ENCODE peak calls at places on chromosomes 12 and 14, in ten cellular contexts. One of them, this sample, is unnamed.

GRCh38 chr12:64882687-64883086 is 58.2 kb downstream of the TBC1D30 start:
- DNase-seq in SW480: no peak
- DNase-seq in caudate nucleus: no peak
- DNase-seq in NCI-H345: no peak
- DNase-seq in transverse colon: no peak
- DNase-seq in HTR-8/SVneo: no peak
- DNase-seq in stomach: no peak
- DNase-seq in NCI-H2081 treated with DMSO at 0.1 percent for 48 hours: no peak
- DNase-seq in CD8-positive, alpha-beta memory T cell: no peak
- DNase-seq in NCI-H524: no peak
- DNase-seq in this sample: no peak

GRCh38 chr14:36517242-36518030 is 2.6 kb downstream of the NKX2-1 start:
- DNase-seq in SW480: no peak
- DNase-seq in caudate nucleus: peak
- DNase-seq in NCI-H345: peak
- DNase-seq in transverse colon: no peak
- DNase-seq in HTR-8/SVneo: no peak
- DNase-seq in stomach: no peak
- DNase-seq in NCI-H2081 treated with DMSO at 0.1 percent for 48 hours: no peak
- DNase-seq in CD8-positive, alpha-beta memory T cell: no peak
- DNase-seq in NCI-H524: no peak
- DNase-seq in this sample: no peak

GRCh38 chr12:12008232-12008850 is 62.4 kb upstream of the BCL2L14 start:
- DNase-seq in SW480: no peak
- DNase-seq in caudate nucleus: no peak
- DNase-seq in NCI-H345: no peak
- DNase-seq in transverse colon: peak
- DNase-seq in HTR-8/SVneo: no peak
- DNase-seq in stomach: no peak
- DNase-seq in NCI-H2081 treated with DMSO at 0.1 percent for 48 hours: no peak
- DNase-seq in CD8-positive, alpha-beta memory T cell: peak
- DNase-seq in NCI-H524: no peak
- DNase-seq in this sample: no peak

GRCh38 chr12:3252416-3252815 is 175.2 kb downstream of the TSPAN9 start:
- DNase-seq in SW480: no peak
- DNase-seq in caudate nucleus: peak
- DNase-seq in NCI-H345: no peak
- DNase-seq in transverse colon: peak
- DNase-seq in HTR-8/SVneo: no peak
- DNase-seq in stomach: peak
- DNase-seq in NCI-H2081 treated with DMSO at 0.1 percent for 48 hours: no peak
- DNase-seq in CD8-positive, alpha-beta memory T cell: no peak
- DNase-seq in NCI-H524: peak
- DNase-seq in this sample: no peak

GRCh38 chr12:131121705-131122405 is 168.1 kb downstream of the ADGRD1 start:
- DNase-seq in SW480: no peak
- DNase-seq in caudate nucleus: no peak
- DNase-seq in NCI-H345: no peak
- DNase-seq in transverse colon: no peak
- DNase-seq in HTR-8/SVneo: no peak
- DNase-seq in stomach: no peak
- DNase-seq in NCI-H2081 treated with DMSO at 0.1 percent for 48 hours: no peak
- DNase-seq in CD8-positive, alpha-beta memory T cell: no peak
- DNase-seq in NCI-H524: no peak
- DNase-seq in this sample: peak

GRCh38 chr14:19878029-19878642 is 3.2 kb downstream of the OR4K2 start:
- DNase-seq in SW480: peak
- DNase-seq in caudate nucleus: no peak
- DNase-seq in NCI-H345: no peak
- DNase-seq in transverse colon: no peak
- DNase-seq in HTR-8/SVneo: peak
- DNase-seq in stomach: no peak
- DNase-seq in NCI-H2081 treated with DMSO at 0.1 percent for 48 hours: no peak
- DNase-seq in CD8-positive, alpha-beta memory T cell: no peak
- DNase-seq in NCI-H524: no peak
- DNase-seq in this sample: no peak

GRCh38 chr12:115103884-115104883 is 420.2 kb upstream of the TBX3 start:
- DNase-seq in SW480: no peak
- DNase-seq in caudate nucleus: no peak
- DNase-seq in NCI-H345: no peak
- DNase-seq in transverse colon: no peak
- DNase-seq in HTR-8/SVneo: peak
- DNase-seq in stomach: no peak
- DNase-seq in NCI-H2081 treated with DMSO at 0.1 percent for 48 hours: no peak
- DNase-seq in CD8-positive, alpha-beta memory T cell: no peak
- DNase-seq in NCI-H524: no peak
- DNase-seq in this sample: no peak

GRCh38 chr14:93013368-93013719 is 90.4 kb downstream of the CHGA start:
- DNase-seq in SW480: peak
- DNase-seq in caudate nucleus: no peak
- DNase-seq in NCI-H345: peak
- DNase-seq in transverse colon: no peak
- DNase-seq in HTR-8/SVneo: no peak
- DNase-seq in stomach: no peak
- DNase-seq in NCI-H2081 treated with DMSO at 0.1 percent for 48 hours: no peak
- DNase-seq in CD8-positive, alpha-beta memory T cell: no peak
- DNase-seq in NCI-H524: no peak
- DNase-seq in this sample: no peak

GRCh38 chr12:108696111-108696995 is 35.0 kb downstream of the CORO1C start:
- DNase-seq in SW480: peak
- DNase-seq in caudate nucleus: no peak
- DNase-seq in NCI-H345: peak
- DNase-seq in transverse colon: no peak
- DNase-seq in HTR-8/SVneo: no peak
- DNase-seq in stomach: no peak
- DNase-seq in NCI-H2081 treated with DMSO at 0.1 percent for 48 hours: no peak
- DNase-seq in CD8-positive, alpha-beta memory T cell: no peak
- DNase-seq in NCI-H524: no peak
- DNase-seq in this sample: no peak

GRCh38 chr14:76884853-76885276 is 58.7 kb downstream of the LRRC74A start:
- DNase-seq in SW480: no peak
- DNase-seq in caudate nucleus: no peak
- DNase-seq in NCI-H345: no peak
- DNase-seq in transverse colon: no peak
- DNase-seq in HTR-8/SVneo: no peak
- DNase-seq in stomach: no peak
- DNase-seq in NCI-H2081 treated with DMSO at 0.1 percent for 48 hours: no peak
- DNase-seq in CD8-positive, alpha-beta memory T cell: no peak
- DNase-seq in NCI-H524: no peak
- DNase-seq in this sample: no peak

GRCh38 chr12:3885179-3886094 is 12.2 kb upstream of the PARP11 start:
- DNase-seq in SW480: peak
- DNase-seq in caudate nucleus: no peak
- DNase-seq in NCI-H345: peak
- DNase-seq in transverse colon: no peak
- DNase-seq in HTR-8/SVneo: peak
- DNase-seq in stomach: no peak
- DNase-seq in NCI-H2081 treated with DMSO at 0.1 percent for 48 hours: no peak
- DNase-seq in CD8-positive, alpha-beta memory T cell: peak
- DNase-seq in NCI-H524: no peak
- DNase-seq in this sample: no peak

GRCh38 chr14:59305836-59306555 is 117.5 kb downstream of the DAAM1 start:
- DNase-seq in SW480: no peak
- DNase-seq in caudate nucleus: no peak
- DNase-seq in NCI-H345: no peak
- DNase-seq in transverse colon: no peak
- DNase-seq in HTR-8/SVneo: no peak
- DNase-seq in stomach: no peak
- DNase-seq in NCI-H2081 treated with DMSO at 0.1 percent for 48 hours: no peak
- DNase-seq in CD8-positive, alpha-beta memory T cell: no peak
- DNase-seq in NCI-H524: no peak
- DNase-seq in this sample: no peak

GRCh38 chr12:103783744-103784664 is 57.0 kb downstream of the NT5DC3 start:
- DNase-seq in SW480: no peak
- DNase-seq in caudate nucleus: no peak
- DNase-seq in NCI-H345: no peak
- DNase-seq in transverse colon: peak
- DNase-seq in HTR-8/SVneo: no peak
- DNase-seq in stomach: peak
- DNase-seq in NCI-H2081 treated with DMSO at 0.1 percent for 48 hours: no peak
- DNase-seq in CD8-positive, alpha-beta memory T cell: no peak
- DNase-seq in NCI-H524: no peak
- DNase-seq in this sample: no peak

GRCh38 chr14:52455291-52456088 is 96.8 kb downstream of the TXNDC16 start:
- DNase-seq in SW480: no peak
- DNase-seq in caudate nucleus: no peak
- DNase-seq in NCI-H345: no peak
- DNase-seq in transverse colon: no peak
- DNase-seq in HTR-8/SVneo: no peak
- DNase-seq in stomach: no peak
- DNase-seq in NCI-H2081 treated with DMSO at 0.1 percent for 48 hours: no peak
- DNase-seq in CD8-positive, alpha-beta memory T cell: no peak
- DNase-seq in NCI-H524: no peak
- DNase-seq in this sample: no peak